ENCODE peak calls at places on chromosomes 12 and 14, in five cellular contexts. E, Y, U, P and C are unnamed samples. For H3K27me3, the result is how much of the 10 kb centered on the place peaks cover.

GRCh38 chr12:84986586-84986985 is 49.5 kb downstream of the TSPAN19 start:
- DNase-seq in P (no peak), E (no peak), Y (no peak), U (no peak), C (no peak)

GRCh38 chr12:4355843-4356327 is 23.6 kb downstream of the FGF23 start:
- DNase-seq in P (no peak), U (peak), Y (peak), E (no peak), C (peak)

GRCh38 chr12:122951406-122951805 is 14.9 kb downstream of the ABCB9 start:
- DNase-seq in E (no peak), P (no peak), U (peak), Y (no peak), C (no peak)

GRCh38 chr12:104627975-104628322 is 171.2 kb downstream of the CHST11 start:
- DNase-seq in E (no peak), Y (no peak), U (no peak), P (no peak), C (no peak)

GRCh38 chr14:87252103-87252502 is 740.9 kb downstream of the GALC start:
- DNase-seq in P (no peak), Y (no peak), E (no peak), U (no peak), C (no peak)

GRCh38 chr12:1837541-1838206 is 17.3 kb downstream of the LRTM2 start:
- DNase-seq in U (no peak), E (no peak), Y (no peak), P (no peak), C (peak)

GRCh38 chr14:104317975-104318557 is 179.7 kb downstream of the KIF26A start:
- DNase-seq in E (no peak), Y (no peak), P (no peak), U (no peak), C (no peak)

GRCh38 chr12:52335598-52336262 is 14.5 kb upstream of the KRT83 start:
- DNase-seq in Y (no peak), E (no peak), P (no peak), U (no peak), C (peak)

GRCh38 chr12:25644964-25645363 is 91.9 kb upstream of the LMNTD1 start:
- DNase-seq in U (no peak), Y (no peak), E (no peak), P (no peak), C (peak)

GRCh38 chr14:81772391-81772790 is 238.7 kb upstream of the SEL1L start:
- DNase-seq in P (no peak), E (no peak), U (no peak), Y (no peak), C (no peak)

GRCh38 chr12:77992760-77993159 is 162.1 kb downstream of the NAV3 start:
- DNase-seq in E (no peak), Y (no peak), U (no peak), P (no peak), C (no peak)

GRCh38 chr12:74903522-74903921 is 306.1 kb downstream of the KCNC2 start:
- DNase-seq in E (no peak), P (no peak), U (peak), Y (no peak), C (no peak)

GRCh38 chr12:110180591-110181005 is 56.4 kb downstream of the IFT81 start:
- DNase-seq in P (no peak), E (no peak), Y (no peak), U (no peak), C (no peak)

GRCh38 chr14:61567838-61568571 is 127.3 kb upstream of the HIF1A start:
- DNase-seq in P (no peak), U (no peak), E (no peak), Y (no peak), C (no peak)

GRCh38 chr12:58850826-58851225 is 69.5 kb downstream of the LRIG3 start:
- DNase-seq in P (no peak), E (no peak), U (no peak), Y (no peak), C (no peak)

GRCh38 chr14:22850944-22851790 is 14.8 kb downstream of the MMP14 start:
- DNase-seq in U (no peak), E (peak), P (peak), Y (no peak), C (no peak)

GRCh38 chr14:32710351-32711102 is 228.2 kb upstream of the NPAS3 start:
- DNase-seq in Y (no peak), P (no peak), U (no peak), E (no peak), C (no peak)

GRCh38 chr12:76790564-76791552 is 26.9 kb downstream of the ZDHHC17 start:
- DNase-seq in U (peak), P (no peak), E (no peak), Y (no peak), C (peak)

GRCh38 chr14:41022932-41023331 is 583.7 kb upstream of the LRFN5 start:
- DNase-seq in Y (no peak), U (no peak), E (no peak), P (no peak), C (no peak)

GRCh38 chr12:119988440-119988787 is 622 bp upstream of the BICDL1 start:
- DNase-seq in P (peak), U (no peak), Y (no peak), E (no peak), C (peak)

GRCh38 chr12:119988788-119989618 is at the start of gene BICDL1:
- DNase-seq in E (peak), P (no peak), U (peak), Y (peak), C (peak)

GRCh38 chr12:119992129-119992705 is 3.2 kb downstream of the BICDL1 start:
- DNase-seq in U (no peak), E (no peak), Y (no peak), P (no peak), C (no peak)

GRCh38 chr12:119989619-119990381 is 764 bp downstream of the BICDL1 start:
- DNase-seq in P (peak), U (no peak), E (peak), Y (peak), C (peak)

GRCh38 chr12:119990382-119990874 is 1.4 kb downstream of the BICDL1 start:
- DNase-seq in Y (no peak), U (no peak), E (no peak), P (no peak), C (no peak)
- H3K27me3 ChIP-seq in Y (under half), U (under half), E (half or more), P (under half), C (under half)

DNA sequence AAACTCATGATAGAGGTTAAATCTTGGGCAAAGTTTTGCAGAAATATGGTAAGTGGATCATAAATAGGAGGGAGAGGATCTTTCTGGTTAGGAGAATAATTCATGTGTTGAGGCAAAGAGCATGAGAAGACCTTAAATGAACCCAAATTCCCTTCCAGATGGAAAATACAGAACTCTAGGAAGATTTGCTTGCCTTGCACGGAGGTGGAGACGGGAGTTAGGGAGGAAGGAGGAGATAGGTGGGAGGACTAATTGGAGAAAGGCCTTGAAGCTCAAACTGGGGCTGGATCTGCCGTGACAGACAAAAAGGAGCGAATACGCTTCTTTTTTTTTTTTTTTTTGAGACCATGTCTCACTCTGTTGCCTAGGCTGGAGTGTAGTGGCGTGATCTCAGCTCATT is 5.9 kb downstream of the GPRC5A start:
- DNase-seq in E (no peak), P (no peak), U (no peak), Y (no peak), C (no peak)
- H3K27me3 ChIP-seq in E (half or more), P (under half), U (under half), Y (under half), C (under half)

GRCh38 chr14:101563352-101563653 is 2.0 kb downstream of the DIO3 start:
- DNase-seq in P (no peak), E (no peak), Y (no peak), U (no peak), C (no peak)
- H3K27me3 ChIP-seq in P (half or more), E (half or more), Y (under half), U (under half), C (under half)

DNA sequence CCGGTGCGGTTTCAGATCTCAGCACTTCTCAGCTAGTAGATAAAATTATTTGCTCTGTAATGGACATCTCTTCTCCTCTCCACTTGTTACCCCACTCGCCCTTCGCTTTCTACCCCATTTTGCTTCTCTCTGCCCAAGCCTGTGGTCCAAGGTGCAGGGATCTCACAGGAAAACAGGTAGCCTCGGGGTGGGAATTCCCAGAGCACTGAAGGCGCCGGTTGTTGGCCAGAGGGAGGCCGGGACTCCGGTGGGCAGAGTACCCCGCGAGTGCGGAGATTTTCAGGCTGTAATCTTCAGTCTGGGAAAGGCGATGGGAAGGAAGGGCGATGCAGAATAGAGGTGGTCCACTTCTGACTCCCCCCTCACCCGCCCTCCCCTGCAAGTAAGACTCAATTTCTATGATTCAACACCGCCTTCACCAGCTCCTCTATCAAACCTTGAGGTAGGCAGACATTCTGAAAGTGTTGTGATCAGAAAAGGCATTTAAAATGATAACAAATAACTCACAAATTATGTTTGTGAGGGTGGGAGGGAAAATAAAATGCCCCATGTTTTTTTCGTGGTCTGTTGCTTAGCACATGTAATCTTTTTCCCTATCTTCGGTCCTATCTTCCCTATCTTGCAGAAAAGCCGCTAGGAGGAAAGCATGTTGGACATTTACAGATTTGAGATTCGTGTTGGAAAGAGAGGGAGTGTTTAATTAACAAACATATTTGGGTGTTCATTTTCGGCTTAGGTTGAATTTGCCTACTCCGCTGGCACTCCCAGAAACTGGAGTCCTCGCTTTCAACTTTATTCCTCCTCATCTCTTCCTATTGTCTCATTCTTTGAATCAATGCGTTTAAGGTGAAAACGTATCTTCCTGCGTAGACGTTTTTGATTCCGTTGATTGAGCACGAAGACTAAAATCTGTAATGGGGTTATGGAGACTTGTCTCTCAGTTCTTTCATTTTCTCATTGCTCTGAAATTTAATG is 8.5 kb downstream of the FOXG1 start:
- DNase-seq in P (no peak), E (no peak), Y (no peak), U (no peak), C (no peak)
- H3K27me3 ChIP-seq in P (under half), E (half or more), Y (under half), U (under half), C (half or more)

DNA sequence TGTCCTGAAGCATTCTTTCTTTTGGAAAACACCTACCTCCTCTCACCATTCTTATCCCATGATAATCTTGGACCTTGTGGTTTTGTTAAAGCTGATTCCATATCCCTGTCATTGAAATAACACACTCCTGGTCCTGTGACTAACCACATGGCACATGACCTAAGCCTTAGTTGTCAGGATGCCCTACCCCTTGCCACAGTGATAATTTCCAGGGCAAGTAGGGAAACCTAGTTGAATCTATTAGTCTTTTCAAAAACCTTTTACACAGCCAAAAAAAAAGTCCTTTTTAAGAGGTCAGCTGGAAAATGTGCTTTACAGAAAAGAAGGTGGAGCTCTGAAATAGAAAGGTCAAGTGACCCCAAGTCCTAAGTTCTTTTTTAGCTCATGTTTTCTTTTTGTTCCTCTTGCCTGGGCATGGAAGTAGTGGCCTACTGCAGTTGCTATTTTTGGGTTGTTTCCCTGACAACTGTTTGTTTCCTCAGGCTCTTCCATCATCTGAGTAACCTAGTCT is 608.4 kb downstream of the LRFN5 start:
- DNase-seq in U (no peak), P (peak), E (no peak), Y (no peak), C (no peak)
- H3K27me3 ChIP-seq in U (under half), P (under half), E (under half), Y (under half), C (under half)

GRCh38 chr12:57237952-57238853 is 8.7 kb downstream of the SHMT2 start:
- DNase-seq in P (no peak), E (no peak), Y (peak), U (no peak), C (peak)
- H3K27me3 ChIP-seq in P (under half), E (half or more), Y (under half), U (under half), C (under half)

DNA sequence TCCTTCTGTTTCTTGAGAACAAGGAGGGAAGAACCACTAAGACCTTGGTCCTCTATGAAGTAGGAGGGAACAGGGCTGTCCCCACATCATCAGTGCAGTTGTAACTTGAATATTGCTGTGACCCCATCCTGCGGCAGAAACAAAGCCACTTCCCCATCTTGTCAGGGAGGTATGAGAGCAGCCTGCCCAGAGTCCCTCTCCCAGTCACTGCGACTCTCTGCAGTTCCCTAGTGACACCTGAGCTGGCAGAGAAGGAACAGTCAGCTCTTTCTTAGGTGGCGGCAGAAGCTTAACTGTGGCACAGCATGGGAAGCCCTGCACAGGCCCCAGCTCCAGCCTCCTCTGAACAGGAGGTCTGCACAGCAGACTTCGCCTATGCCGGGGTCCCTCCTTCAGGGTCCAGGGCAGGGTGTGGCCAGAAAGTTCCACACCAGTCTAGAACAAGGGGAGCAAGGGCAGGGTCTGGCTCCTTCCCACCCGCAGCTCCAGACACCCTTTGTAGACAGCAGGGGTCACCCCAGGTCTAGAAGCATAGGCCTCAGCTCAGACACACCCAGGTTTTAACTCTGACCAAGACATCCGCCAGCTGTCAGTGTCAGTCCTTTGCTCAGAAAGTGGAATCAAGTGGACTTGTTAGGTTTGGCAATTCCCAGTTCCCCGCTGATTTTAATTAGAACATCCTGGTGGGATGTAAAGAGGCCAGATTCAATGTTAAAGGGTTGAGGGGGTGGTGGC is 36.8 kb downstream of the DEGS2 start:
- DNase-seq in U (no peak), E (no peak), Y (no peak), P (no peak), C (no peak)
- H3K27me3 ChIP-seq in U (under half), E (under half), Y (under half), P (under half), C (under half)

DNA sequence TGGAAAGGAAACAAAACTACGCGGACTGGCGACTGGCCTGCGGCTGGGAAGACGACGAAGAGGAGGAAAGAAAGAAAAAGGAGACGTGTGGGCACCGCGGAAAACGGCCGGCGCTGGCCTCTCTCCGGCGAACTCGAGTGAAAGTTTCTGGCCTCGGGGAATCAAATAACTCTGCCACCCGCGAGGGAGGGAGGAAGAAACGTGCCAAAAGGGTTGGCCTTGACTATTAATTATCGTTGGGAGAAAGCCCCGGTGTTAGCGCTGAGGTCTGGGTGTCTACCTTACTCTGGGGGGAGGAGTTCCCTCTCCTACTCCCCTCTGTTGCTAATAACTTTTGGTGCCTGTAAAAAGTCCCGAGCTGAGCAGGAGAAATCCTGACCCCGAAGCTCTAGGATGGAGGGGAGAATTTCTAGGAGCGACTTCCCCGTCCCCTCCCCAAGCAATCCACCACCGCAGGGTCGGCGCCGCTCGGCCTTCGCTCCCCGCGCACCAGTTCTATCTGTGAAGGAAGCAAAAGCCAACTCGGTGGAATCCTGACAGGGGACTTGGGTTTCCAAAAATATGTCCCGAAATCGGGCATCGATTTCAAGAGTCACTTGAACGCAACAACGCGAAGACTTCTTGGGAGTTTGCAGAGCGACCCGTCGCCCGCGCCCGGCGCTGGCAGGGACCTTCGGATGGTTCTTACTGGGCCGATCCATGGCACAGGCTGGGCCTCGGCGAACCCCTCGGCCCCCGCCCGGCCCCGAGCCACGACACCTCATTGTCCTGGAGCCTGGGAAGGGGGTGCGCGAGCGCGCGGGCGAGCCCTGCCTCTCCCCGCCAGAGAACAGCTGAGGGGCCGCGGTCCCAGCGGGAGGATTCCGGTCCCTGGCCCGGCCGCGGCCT is 1.7 kb downstream of the OTX2 start:
- DNase-seq in P (no peak), E (no peak), Y (no peak), U (no peak), C (no peak)
- H3K27me3 ChIP-seq in P (half or more), E (half or more), Y (under half), U (under half), C (half or more)

DNA sequence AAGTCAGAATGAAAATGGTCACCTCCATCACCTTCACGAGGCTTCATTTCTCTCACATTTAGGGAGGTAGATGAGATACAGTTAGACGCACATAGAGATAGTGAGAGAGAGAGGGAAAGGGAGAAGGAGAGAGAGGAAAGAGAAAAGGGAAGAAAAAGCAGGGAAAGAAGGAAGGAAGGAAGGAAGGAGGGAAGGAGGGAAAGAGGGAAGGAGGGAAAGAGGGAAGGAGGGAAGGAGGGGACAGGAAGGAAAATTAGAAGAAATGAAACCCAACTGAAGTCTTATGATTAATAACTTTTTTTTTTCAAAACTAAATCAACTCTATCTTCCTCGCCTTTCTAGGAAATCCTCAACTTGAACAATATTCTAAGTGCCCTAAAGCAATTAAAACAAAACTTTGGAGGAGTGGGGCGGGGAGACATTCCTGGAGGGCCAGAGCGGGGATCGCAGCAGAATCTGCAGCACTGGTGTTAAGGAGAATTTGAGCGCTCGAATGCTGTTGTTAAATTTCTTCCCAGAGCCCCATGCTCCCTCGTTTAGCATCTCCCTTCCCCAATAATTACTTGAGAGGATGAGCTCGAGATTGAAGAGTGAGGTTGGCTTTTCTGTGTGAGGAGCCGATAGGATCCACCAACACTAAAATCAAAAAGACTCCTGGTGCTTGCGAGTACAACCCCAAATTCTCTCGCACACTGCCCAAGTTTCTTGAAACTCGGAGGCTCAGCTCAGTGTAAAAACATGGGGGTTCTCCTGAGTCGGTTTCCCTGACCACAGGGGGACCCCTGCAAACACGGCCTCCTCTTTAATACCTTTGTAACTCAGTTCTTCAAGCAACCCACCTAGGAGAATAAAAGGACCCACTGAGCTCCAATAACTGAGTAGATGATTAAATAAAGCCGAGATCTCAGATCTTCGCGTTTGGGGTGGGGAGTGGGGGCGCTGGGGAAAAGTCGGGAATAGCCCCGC is 10.4 kb upstream of the FOXG1 start:
- DNase-seq in E (no peak), Y (no peak), U (no peak), P (no peak), C (no peak)
- H3K27me3 ChIP-seq in E (half or more), Y (under half), U (under half), P (half or more), C (half or more)

GRCh38 chr12:53963434-53964314 is 9.0 kb downstream of the HOXC12 start:
- DNase-seq in U (no peak), E (no peak), P (no peak), Y (no peak), C (no peak)
- H3K27me3 ChIP-seq in U (under half), E (half or more), P (half or more), Y (half or more), C (half or more)